ENCODE peak calls at places on chromosomes 13 and 19, in four cellular contexts. One of them, this sample, is unnamed.

GRCh38 chr13:36445806-36446423 is 13.6 kb downstream of the CCNA1 start:
- DNase-seq in colonic mucosa: no peak
- DNase-seq in SK-N-SH: no peak
- DNase-seq in heart right ventricle: no peak
- DNase-seq in this sample: no peak

GRCh38 chr19:57587529-57587928 is 3.6 kb downstream of the ZIK1 start:
- DNase-seq in colonic mucosa: no peak
- DNase-seq in SK-N-SH: no peak
- DNase-seq in heart right ventricle: no peak
- DNase-seq in this sample: no peak

GRCh38 chr19:21463449-21464105 is 41.8 kb upstream of the ZNF429 start:
- DNase-seq in colonic mucosa: peak; percentile 70
- DNase-seq in SK-N-SH: peak; percentile 87
- DNase-seq in heart right ventricle: peak; percentile 44
- DNase-seq in this sample: peak; percentile 41

GRCh38 chr13:98022210-98022609 is 68.7 kb downstream of the IPO5 start:
- DNase-seq in colonic mucosa: no peak
- DNase-seq in SK-N-SH: no peak
- DNase-seq in heart right ventricle: peak; percentile 39
- DNase-seq in this sample: no peak

GRCh38 chr13:79501538-79502232 is 20.7 kb downstream of the NDFIP2 start:
- DNase-seq in colonic mucosa: no peak
- DNase-seq in SK-N-SH: no peak
- DNase-seq in heart right ventricle: no peak
- DNase-seq in this sample: no peak

GRCh38 chr13:46012404-46012803 is 40.1 kb downstream of the ZC3H13 start:
- DNase-seq in colonic mucosa: no peak
- DNase-seq in SK-N-SH: no peak
- DNase-seq in heart right ventricle: no peak
- DNase-seq in this sample: no peak

GRCh38 chr13:100815476-100816046 is 141.0 kb upstream of the TMTC4 start:
- DNase-seq in colonic mucosa: no peak
- DNase-seq in SK-N-SH: no peak
- DNase-seq in heart right ventricle: no peak
- DNase-seq in this sample: no peak

GRCh38 chr13:100209857-100210580 is 121.1 kb downstream of the PCCA start:
- DNase-seq in colonic mucosa: no peak
- DNase-seq in SK-N-SH: no peak
- DNase-seq in heart right ventricle: no peak
- DNase-seq in this sample: no peak

GRCh38 chr13:74452176-74452575 is 318.0 kb upstream of the KLF12 start:
- DNase-seq in colonic mucosa: no peak
- DNase-seq in SK-N-SH: no peak
- DNase-seq in heart right ventricle: no peak
- DNase-seq in this sample: no peak

GRCh38 chr19:37817180-37817911 is 38.0 kb upstream of the ZNF573 start:
- DNase-seq in colonic mucosa: peak; percentile 79
- DNase-seq in SK-N-SH: peak; percentile 86
- DNase-seq in heart right ventricle: peak; percentile 89
- DNase-seq in this sample: peak; percentile 33

GRCh38 chr19:47047931-47048399 is 459 bp downstream of the TMEM160 start:
- DNase-seq in colonic mucosa: peak; percentile 91
- DNase-seq in SK-N-SH: peak; percentile 98
- DNase-seq in heart right ventricle: peak; percentile 86
- DNase-seq in this sample: peak; percentile 84

GRCh38 chr19:11987405-11988231 is 22.8 kb downstream of the ZNF763 start:
- DNase-seq in colonic mucosa: peak; percentile 98
- DNase-seq in SK-N-SH: peak; percentile 94
- DNase-seq in heart right ventricle: peak; percentile 96
- DNase-seq in this sample: peak; percentile 97

GRCh38 chr13:113842336-113843062 is 21.4 kb downstream of the GAS6 start:
- DNase-seq in colonic mucosa: no peak
- DNase-seq in SK-N-SH: no peak
- DNase-seq in heart right ventricle: no peak
- DNase-seq in this sample: no peak

GRCh38 chr13:28493740-28494536 is 990 bp downstream of the FLT1 start:
- DNase-seq in colonic mucosa: no peak
- DNase-seq in SK-N-SH: peak; percentile 28
- DNase-seq in heart right ventricle: peak; percentile 12
- DNase-seq in this sample: no peak

GRCh38 chr19:31261019-31261595 is 88.1 kb downstream of the TSHZ3 start:
- DNase-seq in colonic mucosa: peak; percentile 10
- DNase-seq in SK-N-SH: peak; percentile 6
- DNase-seq in heart right ventricle: no peak
- DNase-seq in this sample: peak; percentile 2

GRCh38 chr13:113792821-113793717 is 34.0 kb downstream of the TMEM255B start:
- DNase-seq in colonic mucosa: no peak
- DNase-seq in SK-N-SH: no peak
- DNase-seq in heart right ventricle: no peak
- DNase-seq in this sample: no peak

GRCh38 chr13:39035799-39036198 is 2.1 kb downstream of the PROSER1 start:
- DNase-seq in colonic mucosa: no peak
- DNase-seq in SK-N-SH: no peak
- DNase-seq in heart right ventricle: no peak
- DNase-seq in this sample: no peak

GRCh38 chr19:4692275-4693077 is 22.3 kb upstream of the MYDGF start:
- DNase-seq in colonic mucosa: no peak
- DNase-seq in SK-N-SH: no peak
- DNase-seq in heart right ventricle: no peak
- DNase-seq in this sample: no peak

GRCh38 chr19:17321655-17322489 is 12.5 kb downstream of the DDA1 start:
- DNase-seq in colonic mucosa: no peak
- DNase-seq in SK-N-SH: no peak
- DNase-seq in heart right ventricle: no peak
- DNase-seq in this sample: no peak

GRCh38 chr13:25253702-25254101 is 33.6 kb downstream of the MTMR6 start:
- DNase-seq in colonic mucosa: peak; percentile 36
- DNase-seq in SK-N-SH: no peak
- DNase-seq in heart right ventricle: no peak
- DNase-seq in this sample: no peak

GRCh38 chr13:73365240-73365639 is 306.4 kb downstream of the KLF5 start:
- DNase-seq in colonic mucosa: no peak
- DNase-seq in SK-N-SH: no peak
- DNase-seq in heart right ventricle: no peak
- DNase-seq in this sample: no peak

GRCh38 chr13:106299616-106300015 is 235.8 kb downstream of the EFNB2 start:
- DNase-seq in colonic mucosa: no peak
- DNase-seq in SK-N-SH: no peak
- DNase-seq in heart right ventricle: no peak
- DNase-seq in this sample: no peak

GRCh38 chr13:98951266-98951665 is 26.6 kb downstream of the DOCK9 start:
- DNase-seq in colonic mucosa: no peak
- DNase-seq in SK-N-SH: no peak
- DNase-seq in heart right ventricle: no peak
- DNase-seq in this sample: no peak

GRCh38 chr13:73303858-73304257 is 245.1 kb downstream of the KLF5 start:
- DNase-seq in colonic mucosa: no peak
- DNase-seq in SK-N-SH: no peak
- DNase-seq in heart right ventricle: no peak
- DNase-seq in this sample: no peak

GRCh38 chr19:10430505-10431253 is 10.3 kb downstream of the PDE4A start:
- DNase-seq in colonic mucosa: peak; percentile 68
- DNase-seq in SK-N-SH: peak; percentile 76
- DNase-seq in heart right ventricle: peak; percentile 40
- DNase-seq in this sample: peak; percentile 77

GRCh38 chr13:33616130-33616529 is 201.8 kb upstream of the RFC3 start:
- DNase-seq in colonic mucosa: no peak
- DNase-seq in SK-N-SH: no peak
- DNase-seq in heart right ventricle: no peak
- DNase-seq in this sample: no peak

GRCh38 chr19:51547397-51548212 is 16.1 kb upstream of the SIGLEC6 start:
- DNase-seq in colonic mucosa: no peak
- DNase-seq in SK-N-SH: no peak
- DNase-seq in heart right ventricle: no peak
- DNase-seq in this sample: no peak

GRCh38 chr13:99692854-99693253 is 191.6 kb downstream of the TM9SF2 start:
- DNase-seq in colonic mucosa: no peak
- DNase-seq in SK-N-SH: no peak
- DNase-seq in heart right ventricle: no peak
- DNase-seq in this sample: no peak

GRCh38 chr13:47252627-47253026 is 355.8 kb upstream of the HTR2A start:
- DNase-seq in colonic mucosa: no peak
- DNase-seq in SK-N-SH: no peak
- DNase-seq in heart right ventricle: no peak
- DNase-seq in this sample: no peak

GRCh38 chr13:100707818-100708740 is 33.5 kb upstream of the TMTC4 start:
- DNase-seq in colonic mucosa: no peak
- DNase-seq in SK-N-SH: no peak
- DNase-seq in heart right ventricle: no peak
- DNase-seq in this sample: no peak

GRCh38 chr13:101552797-101553196 is 100.3 kb downstream of the ITGBL1 start:
- DNase-seq in colonic mucosa: no peak
- DNase-seq in SK-N-SH: no peak
- DNase-seq in heart right ventricle: no peak
- DNase-seq in this sample: no peak

GRCh38 chr19:6421075-6422014 is 3.3 kb downstream of the KHSRP start:
- DNase-seq in colonic mucosa: no peak
- DNase-seq in SK-N-SH: peak; percentile 6
- DNase-seq in heart right ventricle: no peak
- DNase-seq in this sample: no peak

GRCh38 chr13:28805193-28805819 is 14.8 kb upstream of the MTUS2 start:
- DNase-seq in colonic mucosa: peak; percentile 24
- DNase-seq in SK-N-SH: peak; percentile 35
- DNase-seq in heart right ventricle: peak; percentile 11
- DNase-seq in this sample: no peak

GRCh38 chr19:54882758-54883157 is 8.7 kb downstream of the FCAR start:
- DNase-seq in colonic mucosa: no peak
- DNase-seq in SK-N-SH: no peak
- DNase-seq in heart right ventricle: no peak
- DNase-seq in this sample: no peak
- TF ChIP-seq CTCF in colonic mucosa: no peak
- TF ChIP-seq CTCF in SK-N-SH: peak; percentile 30
- TF ChIP-seq CTCF in heart right ventricle: peak; percentile 24
- TF ChIP-seq CTCF in this sample: no peak

GRCh38 chr19:15218501-15218900 is 13.7 kb downstream of the EPHX3 start:
- DNase-seq in colonic mucosa: no peak
- DNase-seq in SK-N-SH: no peak
- DNase-seq in heart right ventricle: no peak
- DNase-seq in this sample: no peak

GRCh38 chr19:15225797-15226196 is 6.5 kb downstream of the EPHX3 start:
- DNase-seq in colonic mucosa: no peak
- DNase-seq in SK-N-SH: peak; percentile 28
- DNase-seq in heart right ventricle: peak; percentile 60
- DNase-seq in this sample: no peak

GRCh38 chr19:15223649-15224371 is 8.4 kb downstream of the EPHX3 start:
- DNase-seq in colonic mucosa: no peak
- DNase-seq in SK-N-SH: no peak
- DNase-seq in heart right ventricle: no peak
- DNase-seq in this sample: no peak

GRCh38 chr19:15227261-15227660 is 5.0 kb downstream of the EPHX3 start:
- DNase-seq in colonic mucosa: no peak
- DNase-seq in SK-N-SH: no peak
- DNase-seq in heart right ventricle: no peak
- DNase-seq in this sample: no peak

GRCh38 chr19:15222738-15223648 is 9.3 kb downstream of the EPHX3 start:
- DNase-seq in colonic mucosa: peak; percentile 81
- DNase-seq in SK-N-SH: peak; percentile 99
- DNase-seq in heart right ventricle: peak; percentile 94
- DNase-seq in this sample: peak; percentile 79
- H3K27ac ChIP-seq in colonic mucosa: no peak overlapping the region
- H3K27ac ChIP-seq in SK-N-SH: peak overlapping the region; percentile 71
- H3K27ac ChIP-seq in heart right ventricle: peak overlapping the region; percentile 80
- H3K27ac ChIP-seq in this sample: no peak overlapping the region

GRCh38 chr19:1943661-1944087 is 2.7 kb downstream of the CSNK1G2 start:
- DNase-seq in colonic mucosa: no peak
- DNase-seq in SK-N-SH: no peak
- DNase-seq in heart right ventricle: no peak
- DNase-seq in this sample: no peak

GRCh38 chr19:1942934-1943555 is 2.1 kb downstream of the CSNK1G2 start:
- DNase-seq in colonic mucosa: no peak
- DNase-seq in SK-N-SH: no peak
- DNase-seq in heart right ventricle: no peak
- DNase-seq in this sample: no peak

GRCh38 chr19:1942078-1942933 is 1.3 kb downstream of the CSNK1G2 start:
- DNase-seq in colonic mucosa: peak; percentile 83
- DNase-seq in SK-N-SH: peak; percentile 89
- DNase-seq in heart right ventricle: peak; percentile 74
- DNase-seq in this sample: peak; percentile 75

GRCh38 chr19:1944088-1944915 is 3.3 kb downstream of the CSNK1G2 start:
- DNase-seq in colonic mucosa: no peak
- DNase-seq in SK-N-SH: no peak
- DNase-seq in heart right ventricle: no peak
- DNase-seq in this sample: peak; percentile 33

DNA sequence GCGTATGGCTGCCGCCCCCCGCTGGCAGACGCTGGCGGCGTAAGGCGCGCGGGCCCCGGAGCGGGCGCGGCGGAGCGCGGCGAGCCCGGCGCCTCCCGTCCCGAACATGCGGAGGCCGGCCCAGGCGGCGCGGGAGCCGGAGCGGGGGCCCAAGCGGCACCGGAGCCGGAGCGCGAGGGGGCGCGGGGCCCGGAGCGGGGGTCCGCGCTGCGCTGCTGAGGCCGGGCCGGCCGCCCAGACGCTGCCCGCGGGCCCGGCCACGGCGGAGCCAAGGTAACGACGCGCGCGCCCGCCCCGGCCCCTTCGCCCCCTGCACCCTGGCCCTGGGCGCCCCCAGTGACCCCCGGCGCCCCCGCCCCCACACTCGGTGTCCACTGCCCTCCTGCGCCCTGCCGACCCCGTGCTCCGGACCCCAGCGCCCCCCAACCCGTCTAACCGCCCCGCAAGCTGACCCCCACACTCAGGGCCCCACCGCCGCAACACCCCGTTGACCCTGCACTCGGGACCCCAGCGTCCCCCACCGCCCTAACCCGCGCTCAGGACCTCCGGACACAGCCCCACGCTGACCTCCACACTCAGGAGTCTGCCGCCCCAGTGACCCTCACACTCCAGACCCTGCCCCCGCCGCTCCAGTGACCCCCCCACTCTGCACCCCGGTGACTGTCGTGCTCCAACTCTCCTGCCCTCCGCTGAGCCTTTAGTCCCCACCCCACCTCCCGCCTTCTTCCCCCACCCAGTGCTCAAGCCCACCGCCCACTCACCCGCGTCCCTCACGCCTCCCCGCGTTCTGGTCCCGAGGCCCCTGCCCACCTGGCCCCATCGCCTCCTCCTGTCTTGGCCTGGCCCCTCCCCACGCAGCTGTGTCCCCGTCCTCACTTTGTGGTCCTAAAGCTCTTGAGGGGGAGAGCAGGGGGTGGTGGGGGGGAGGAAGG is at the start of gene CSNK1G2:
- DNase-seq in colonic mucosa: no peak
- DNase-seq in SK-N-SH: no peak
- DNase-seq in heart right ventricle: no peak
- DNase-seq in this sample: no peak
- TF ChIP-seq CTCF in colonic mucosa: no peak
- TF ChIP-seq CTCF in SK-N-SH: no peak
- TF ChIP-seq CTCF in heart right ventricle: no peak
- TF ChIP-seq CTCF in this sample: no peak

DNA sequence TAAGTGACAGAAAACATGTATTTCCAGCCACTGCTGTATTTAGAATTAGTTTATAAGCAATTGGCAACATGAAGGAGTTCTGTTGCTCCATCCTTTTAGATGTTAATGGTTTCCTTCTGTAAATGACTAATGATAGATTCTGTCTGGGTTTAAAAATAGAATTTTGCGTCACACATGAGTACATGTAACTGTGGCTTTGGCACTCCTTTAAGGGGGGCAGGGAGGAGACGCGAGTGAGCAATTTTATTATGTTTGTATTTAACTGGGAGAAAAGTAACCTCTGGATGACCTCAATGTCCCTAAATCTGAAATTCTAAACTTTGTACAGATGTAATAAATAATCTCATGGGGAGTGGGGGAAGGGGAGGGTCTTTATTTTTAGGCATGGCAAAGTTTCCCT is 237.6 kb downstream of the RGCC start:
- DNase-seq in colonic mucosa: peak; percentile 32
- DNase-seq in SK-N-SH: no peak
- DNase-seq in heart right ventricle: peak; percentile 80
- DNase-seq in this sample: no peak
- H3K27ac ChIP-seq in colonic mucosa: peak overlapping the region; percentile 10
- H3K27ac ChIP-seq in SK-N-SH: peak overlapping the region; percentile 39
- H3K27ac ChIP-seq in heart right ventricle: peak overlapping the region; percentile 85
- H3K27ac ChIP-seq in this sample: peak overlapping the region; percentile 57

This sample was measured in stomach.